ENCODE peak calls at places on chromosomes 13 and 19, in four cellular contexts. One of them, this sample, is unnamed.
A peak's percentile ranks its signal among the peaks of the same experiment; 100 is the strongest.

GRCh38 chr19:13026478-13026999 is 31.3 kb downstream of the NFIX start:
- DNase-seq in GM12878: no peak
- DNase-seq in K562: no peak
- DNase-seq in HepG2: peak; percentile 96
- DNase-seq in this sample: no peak

GRCh38 chr19:21474671-21475181 is 30.7 kb upstream of the ZNF429 start:
- DNase-seq in GM12878: no peak
- DNase-seq in HepG2: no peak
- DNase-seq in K562: no peak
- DNase-seq in this sample: peak; percentile 85

GRCh38 chr19:54426291-54426918 is 11.1 kb downstream of the TTYH1 start:
- DNase-seq in GM12878: no peak
- DNase-seq in HepG2: no peak
- DNase-seq in K562: no peak
- DNase-seq in this sample: no peak

GRCh38 chr19:4521888-4522242 is 3.6 kb upstream of the PLIN4 start:
- DNase-seq in GM12878: no peak
- DNase-seq in K562: no peak
- DNase-seq in HepG2: no peak
- DNase-seq in this sample: no peak

GRCh38 chr13:20127263-20127562 is 33.6 kb downstream of the GJA3 start:
- DNase-seq in GM12878: no peak
- DNase-seq in HepG2: peak; percentile 9
- DNase-seq in K562: no peak
- DNase-seq in this sample: no peak

GRCh38 chr19:47637550-47637949 is 28.6 kb downstream of the BICRA start:
- DNase-seq in K562: no peak
- DNase-seq in GM12878: no peak
- DNase-seq in HepG2: no peak
- DNase-seq in this sample: no peak

GRCh38 chr19:43755256-43755801 is 567 bp upstream of the SMG9 start:
- DNase-seq in GM12878: no peak
- DNase-seq in K562: peak; percentile 92
- DNase-seq in HepG2: no peak
- DNase-seq in this sample: peak; percentile 62

GRCh38 chr13:50617134-50617721 is 226.3 kb downstream of the DLEU7 start:
- DNase-seq in HepG2: no peak
- DNase-seq in K562: no peak
- DNase-seq in GM12878: no peak
- DNase-seq in this sample: no peak

GRCh38 chr19:10346509-10346908 is 7.1 kb upstream of the ICAM3 start:
- DNase-seq in GM12878: no peak
- DNase-seq in K562: peak; percentile 49
- DNase-seq in HepG2: peak; percentile 74
- DNase-seq in this sample: no peak

GRCh38 chr13:39524795-39525194 is 78.2 kb downstream of the LHFPL6 start:
- DNase-seq in GM12878: no peak
- DNase-seq in K562: no peak
- DNase-seq in HepG2: no peak
- DNase-seq in this sample: no peak

GRCh38 chr19:16325161-16325527 is 518 bp downstream of the KLF2 start:
- DNase-seq in HepG2: no peak
- DNase-seq in GM12878: no peak
- DNase-seq in K562: peak; percentile 55
- DNase-seq in this sample: peak; percentile 54

GRCh38 chr13:54511356-54511755 is 1482.7 kb downstream of the OLFM4 start:
- DNase-seq in GM12878: no peak
- DNase-seq in HepG2: no peak
- DNase-seq in K562: no peak
- DNase-seq in this sample: no peak

GRCh38 chr19:42343344-42344110 is 18.1 kb downstream of the MEGF8 start:
- DNase-seq in GM12878: no peak
- DNase-seq in HepG2: no peak
- DNase-seq in K562: no peak
- DNase-seq in this sample: peak; percentile 76

GRCh38 chr13:111429064-111429558 is 108.7 kb downstream of the TEX29 start:
- DNase-seq in K562: peak; percentile 42
- DNase-seq in GM12878: no peak
- DNase-seq in HepG2: peak; percentile 49
- DNase-seq in this sample: peak; percentile 72

DNA sequence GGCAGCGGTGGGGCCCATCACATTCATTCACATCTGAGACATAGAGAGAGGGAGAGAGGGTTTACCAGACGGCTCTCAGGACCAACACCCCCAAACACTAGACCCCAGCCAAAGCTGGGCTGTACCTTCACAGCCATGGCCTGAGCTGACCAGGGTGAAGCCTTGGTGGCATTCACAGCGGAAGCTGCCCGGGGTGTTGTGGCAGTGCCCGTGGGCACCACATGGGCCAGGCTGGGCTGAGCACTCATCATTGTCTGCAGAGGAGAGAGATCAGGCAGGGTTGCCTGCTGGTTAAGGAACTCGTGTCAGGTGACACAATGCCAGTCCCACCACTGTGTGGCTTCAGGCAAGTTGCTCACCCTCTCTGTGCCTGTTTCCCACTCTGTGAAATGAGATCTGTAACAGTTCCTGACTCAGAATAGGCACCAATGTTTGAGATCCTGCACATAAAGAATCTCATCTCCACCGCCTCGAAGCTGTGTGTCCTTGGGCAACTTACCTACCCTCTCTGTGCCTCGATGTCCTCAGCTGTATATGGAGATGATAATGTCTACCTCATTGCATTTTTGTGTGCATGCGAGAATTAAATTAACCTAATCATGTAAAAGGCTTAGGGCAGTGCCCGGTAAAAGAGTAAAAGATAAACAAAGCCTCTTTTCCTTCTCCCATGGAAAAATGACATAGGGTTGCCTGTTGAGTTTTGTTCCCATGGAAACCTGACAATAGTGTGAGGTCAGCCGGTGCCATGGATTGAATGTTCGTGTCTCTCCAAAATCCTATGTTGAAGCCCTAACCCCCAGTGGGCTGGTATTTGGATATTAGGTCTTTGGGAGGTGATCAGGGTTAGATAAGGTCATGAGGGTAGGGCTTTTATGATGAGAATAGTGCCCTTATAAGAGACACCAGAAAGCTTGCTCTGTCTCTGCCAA is 22.9 kb downstream of the CCL25 start:
- DNase-seq in HepG2: no peak
- DNase-seq in GM12878: no peak
- DNase-seq in K562: no peak
- DNase-seq in this sample: no peak
- TF ChIP-seq CBFB in HepG2: no peak
- TF ChIP-seq CBFB in GM12878: no peak
- TF ChIP-seq CBFB in K562: no peak
- TF ChIP-seq CBFB in this sample: no peak

GRCh38 chr13:113062691-113063090 is 42.9 kb upstream of the F7 start:
- DNase-seq in K562: no peak
- DNase-seq in GM12878: no peak
- DNase-seq in HepG2: no peak
- DNase-seq in this sample: no peak

GRCh38 chr13:113064534-113065405 is 40.8 kb upstream of the F7 start:
- DNase-seq in HepG2: no peak
- DNase-seq in K562: peak; percentile 39
- DNase-seq in GM12878: no peak
- DNase-seq in this sample: no peak

GRCh38 chr13:113065406-113066141 is 40.0 kb upstream of the F7 start:
- DNase-seq in K562: no peak
- DNase-seq in GM12878: no peak
- DNase-seq in HepG2: no peak
- DNase-seq in this sample: no peak

GRCh38 chr13:113063091-113063491 is 42.5 kb upstream of the F7 start:
- DNase-seq in HepG2: no peak
- DNase-seq in K562: no peak
- DNase-seq in GM12878: no peak
- DNase-seq in this sample: no peak

DNA sequence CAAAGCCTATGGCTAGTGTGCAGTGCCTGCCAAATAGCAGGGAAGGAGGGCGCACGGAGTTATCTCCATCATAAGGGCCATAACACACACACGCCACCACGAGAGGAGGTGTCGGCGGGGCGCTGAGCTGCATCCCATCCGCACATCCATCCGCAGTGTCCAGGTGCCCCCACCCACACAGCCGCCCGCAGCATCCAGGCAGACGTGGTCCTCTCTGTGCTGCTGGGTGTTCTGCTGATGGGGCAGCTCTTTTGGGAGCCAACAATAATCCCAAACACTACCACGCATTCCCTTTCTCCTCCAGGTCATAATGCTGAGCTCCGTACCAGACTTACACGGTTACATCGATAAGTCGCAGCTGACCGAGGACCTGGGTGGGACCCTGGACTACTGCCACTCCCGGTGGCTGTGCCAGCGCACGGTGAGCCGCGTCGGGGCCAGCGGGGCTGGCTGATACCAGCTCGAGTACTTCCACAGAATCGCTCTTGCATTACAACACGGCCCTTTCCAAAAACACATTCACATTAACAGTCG is 41.5 kb upstream of the F7 start:
- DNase-seq in GM12878: no peak
- DNase-seq in HepG2: no peak
- DNase-seq in K562: no peak
- DNase-seq in this sample: no peak
- TF ChIP-seq MAX in GM12878: no peak
- TF ChIP-seq MAX in HepG2: no peak
- TF ChIP-seq MAX in K562: no peak
- TF ChIP-seq MAX in this sample: no peak

DNA sequence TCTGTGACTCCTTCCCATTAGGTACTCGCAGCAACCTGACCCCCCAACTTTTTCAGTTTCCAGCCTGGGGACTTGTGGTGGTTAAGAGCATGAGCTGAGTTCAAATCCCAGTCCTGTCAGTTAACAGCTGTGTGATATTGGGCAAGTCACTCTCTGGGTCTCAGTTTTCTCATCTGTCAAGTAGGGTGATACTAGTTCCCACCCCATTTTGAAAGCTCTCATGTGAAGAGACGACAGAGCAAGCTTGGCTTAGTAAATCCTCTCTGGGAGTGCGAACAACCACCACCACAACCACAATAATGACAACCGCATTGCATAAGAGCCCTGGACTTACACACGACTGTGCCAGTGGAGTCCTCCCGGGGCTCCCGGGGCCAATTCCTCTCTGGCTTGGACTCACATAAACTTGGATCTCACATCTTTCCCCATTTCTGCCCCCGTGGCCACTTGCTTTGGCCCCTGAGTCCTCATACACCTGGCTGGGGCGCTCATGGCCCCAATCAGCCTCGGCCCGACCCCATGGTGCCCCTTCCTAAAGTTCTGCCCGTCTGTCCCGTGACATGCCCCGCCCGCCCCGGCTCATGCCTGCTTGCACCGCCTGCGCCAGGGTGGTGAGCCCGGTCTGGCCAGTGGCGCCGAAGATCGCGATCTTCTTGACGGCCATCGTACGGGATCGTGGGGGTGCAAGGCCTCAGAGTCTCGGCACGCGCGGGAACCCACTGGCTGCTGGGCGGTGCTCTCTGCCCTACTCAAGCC is at the start of gene BLVRB:
- DNase-seq in K562: no peak
- DNase-seq in HepG2: peak; percentile 52
- DNase-seq in GM12878: no peak
- DNase-seq in this sample: no peak
- TF ChIP-seq TCF7 in K562: no peak
- TF ChIP-seq TCF7 in HepG2: no peak
- TF ChIP-seq TCF7 in GM12878: no peak
- TF ChIP-seq TCF7 in this sample: no peak

GRCh38 chr19:49626243-49626642 is 13.7 kb downstream of the RRAS start:
- DNase-seq in K562: no peak
- DNase-seq in HepG2: no peak
- DNase-seq in GM12878: no peak
- DNase-seq in this sample: no peak
- TF ChIP-seq CBFB in K562: no peak
- TF ChIP-seq CBFB in HepG2: no peak
- TF ChIP-seq CBFB in GM12878: no peak
- TF ChIP-seq CBFB in this sample: no peak

This sample was measured in WTC11.